ENCODE peak calls at places on chromosomes 16 and 17, in eight cellular contexts. R is vagina; U is nucleus accumbens; X is activated CD4-positive, alpha-beta T cell treated with anti-CD3 and anti-CD28 coated beads for 24 hours; J is fibroblast of mammary gland; L is H4; Z is stimulated activated CD4-positive, alpha-beta T cell treated with anti-CD3 and anti-CD28 coated beads, Interleukin-15, amount 100 ng/mL, for 1 hour; G is cortex of kidney. T is an unnamed sample.

GRCh38 chr17:61400058-61400785 is 579 bp downstream of the TBX2 start:
- DNase-seq in G (no peak), L (no peak), R (no peak), J (no peak), U (no peak), X (no peak), Z (no peak), T (peak; percentile 36)

GRCh38 chr16:6576646-6577045 is 756.0 kb upstream of the RBFOX1 start:
- DNase-seq in R (no peak), Z (no peak), X (no peak), L (no peak), G (no peak), J (no peak), U (no peak), T (no peak)

GRCh38 chr16:8961811-8962390 is 1.8 kb downstream of the USP7 start:
- DNase-seq in X (no peak), J (no peak), L (no peak), U (no peak), R (no peak), G (no peak), Z (no peak), T (no peak)

GRCh38 chr16:75044800-75045361 is 46.1 kb downstream of the ZNRF1 start:
- DNase-seq in J (peak; percentile 31), U (no peak), G (no peak), X (no peak), L (no peak), Z (no peak), R (no peak), T (no peak)

GRCh38 chr16:21159281-21159951 is 942 bp downstream of the LDAF1 start:
- DNase-seq in Z (peak; percentile 4), G (no peak), J (no peak), R (no peak), X (no peak), L (no peak), U (no peak), T (peak; percentile 13)

GRCh38 chr16:4675864-4676786 is 17.2 kb upstream of the NUDT16L1 start:
- DNase-seq in X (no peak), R (no peak), Z (no peak), L (no peak), J (no peak), G (no peak), U (no peak), T (no peak)

GRCh38 chr17:55632236-55632635 is 90.4 kb downstream of the TMEM100 start:
- DNase-seq in X (no peak), L (no peak), U (no peak), G (no peak), R (no peak), Z (no peak), J (no peak), T (no peak)

GRCh38 chr17:8187517-8188407 is 2.2 kb downstream of the BORCS6 start:
- DNase-seq in R (peak; percentile 98), L (peak; percentile 97), Z (peak; percentile 88), X (peak; percentile 94), G (no peak), J (peak; percentile 100), U (peak; percentile 78), T (peak; percentile 100)

GRCh38 chr16:59259074-59259963 is 525.2 kb upstream of the GOT2 start:
- DNase-seq in R (no peak), L (peak; percentile 35), J (no peak), U (no peak), G (no peak), X (no peak), Z (no peak), T (no peak)

GRCh38 chr16:35234679-35235078 is 1775.3 kb downstream of the TP53TG3F start:
- DNase-seq in X (no peak), L (no peak), G (no peak), Z (no peak), U (no peak), R (no peak), J (no peak), T (no peak)

GRCh38 chr17:29394761-29395160 is 4.6 kb downstream of the TAOK1 start:
- DNase-seq in Z (no peak), L (no peak), G (no peak), J (no peak), R (no peak), X (no peak), U (no peak), T (no peak)

GRCh38 chr16:66137853-66138252 is 228.6 kb upstream of the CDH5 start:
- DNase-seq in R (no peak), L (no peak), X (no peak), U (no peak), Z (no peak), J (no peak), G (no peak), T (no peak)

GRCh38 chr16:53018834-53019416 is 33.8 kb downstream of the CHD9NB start:
- DNase-seq in L (no peak), U (no peak), J (no peak), G (no peak), R (no peak), Z (no peak), X (no peak), T (no peak)

GRCh38 chr17:27049104-27049784 is 244.7 kb upstream of the WSB1 start:
- DNase-seq in Z (no peak), U (no peak), G (no peak), L (peak; percentile 46), R (no peak), J (no peak), X (no peak), T (no peak)